ENCODE peak calls at places on chromosomes 3 and 15, in eight cellular contexts. M is ELF-1, Q is LoVo, U is anterior cingulate cortex, D is AG04449, Z is NCI-H1105, H is A172, E is EH. J is an unnamed sample.
A peak's percentile ranks its signal among the peaks of the same experiment; 100 is the strongest.

GRCh38 chr3:16140116-16140893 is 34.2 kb upstream of the GALNT15 start:
- DNase-seq in M (no peak), Q (no peak), U (no peak), D (peak; percentile 42), Z (no peak), H (peak; percentile 62), E (peak; percentile 78), J (peak; percentile 52)

GRCh38 chr3:118501152-118501551 is 533.5 kb downstream of the IGSF11 start:
- DNase-seq in M (peak; percentile 33), Q (no peak), U (peak; percentile 3), D (no peak), Z (peak; percentile 86), H (peak; percentile 62), E (no peak), J (no peak)

GRCh38 chr3:36906504-36907149 is 38.2 kb downstream of the TRANK1 start:
- DNase-seq in M (no peak), Q (no peak), U (no peak), D (no peak), Z (no peak), H (no peak), E (no peak), J (peak; percentile 53)

GRCh38 chr15:70318594-70318993 is 220.9 kb upstream of the TLE3 start:
- DNase-seq in M (no peak), Q (no peak), U (no peak), D (no peak), Z (no peak), H (no peak), E (peak; percentile 45), J (peak; percentile 29)

GRCh38 chr15:83739629-83740028 is 85.7 kb downstream of the ADAMTSL3 start:
- DNase-seq in M (no peak), Q (no peak), U (no peak), D (no peak), Z (no peak), H (no peak), E (no peak), J (no peak)

GRCh38 chr3:16236856-16237393 is 27.8 kb downstream of the DPH3 start:
- DNase-seq in M (no peak), Q (no peak), U (no peak), D (no peak), Z (no peak), H (no peak), E (no peak), J (no peak)

GRCh38 chr15:82663186-82663600 is 16.0 kb upstream of the CPEB1 start:
- DNase-seq in M (peak; percentile 84), Q (peak; percentile 71), U (no peak), D (no peak), Z (no peak), H (peak; percentile 47), E (peak; percentile 63), J (no peak)

GRCh38 chr15:84400017-84400740 is 164.6 kb downstream of the GOLGA6L4 start:
- DNase-seq in M (no peak), Q (no peak), U (no peak), D (no peak), Z (no peak), H (no peak), E (no peak), J (no peak)

GRCh38 chr3:39727415-39727814 is 82.0 kb upstream of the MYRIP start:
- DNase-seq in M (no peak), Q (no peak), U (no peak), D (no peak), Z (no peak), H (no peak), E (no peak), J (no peak)

GRCh38 chr3:43894176-43895049 is 203.7 kb downstream of the ABHD5 start:
- DNase-seq in M (peak; percentile 89), Q (peak; percentile 3), U (peak; percentile 29), D (no peak), Z (no peak), H (no peak), E (peak; percentile 61), J (peak; percentile 41)

GRCh38 chr3:133712017-133712416 is 34.2 kb upstream of the TF start:
- DNase-seq in M (no peak), Q (no peak), U (no peak), D (no peak), Z (no peak), H (no peak), E (no peak), J (no peak)

GRCh38 chr3:172698650-172699049 is 12.2 kb downstream of the NCEH1 start:
- DNase-seq in M (no peak), Q (no peak), U (no peak), D (no peak), Z (no peak), H (no peak), E (no peak), J (no peak)

GRCh38 chr3:192260611-192261010 is 466.7 kb downstream of the FGF12 start:
- DNase-seq in M (no peak), Q (no peak), U (no peak), D (no peak), Z (no peak), H (no peak), E (no peak), J (no peak)

GRCh38 chr15:64773606-64774555 is 1.5 kb downstream of the RBPMS2 start:
- DNase-seq in M (peak; percentile 56), Q (no peak), U (no peak), D (no peak), Z (no peak), H (no peak), E (no peak), J (no peak)

GRCh38 chr15:38828031-38828532 is 263.5 kb upstream of the RASGRP1 start:
- DNase-seq in M (no peak), Q (no peak), U (no peak), D (no peak), Z (no peak), H (no peak), E (peak; percentile 81), J (peak; percentile 61)

GRCh38 chr3:54304867-54305266 is 182.5 kb downstream of the CACNA2D3 start:
- DNase-seq in M (no peak), Q (no peak), U (no peak), D (no peak), Z (no peak), H (no peak), E (no peak), J (no peak)

GRCh38 chr3:159727506-159727905 is 261.1 kb upstream of the IL12A start:
- DNase-seq in M (no peak), Q (no peak), U (no peak), D (no peak), Z (no peak), H (no peak), E (no peak), J (no peak)

GRCh38 chr15:70435369-70435768 is 328.0 kb downstream of the UACA start:
- DNase-seq in M (peak; percentile 49), Q (no peak), U (no peak), D (no peak), Z (no peak), H (no peak), E (no peak), J (no peak)

GRCh38 chr15:64807751-64808222 is 17.7 kb downstream of the PIF1 start:
- DNase-seq in M (peak; percentile 51), Q (no peak), U (no peak), D (no peak), Z (no peak), H (no peak), E (no peak), J (no peak)

GRCh38 chr3:25713316-25713967 is 48.7 kb upstream of the TOP2B start:
- DNase-seq in M (peak; percentile 4), Q (no peak), U (no peak), D (no peak), Z (no peak), H (no peak), E (peak; percentile 7), J (no peak)

GRCh38 chr3:25831578-25831977 is 41.7 kb downstream of the OXSM start:
- DNase-seq in M (peak; percentile 14), Q (no peak), U (no peak), D (no peak), Z (no peak), H (peak; percentile 46), E (peak; percentile 46), J (peak; percentile 38)

GRCh38 chr15:69346112-69346511 is 47.4 kb downstream of the PAQR5 start:
- DNase-seq in M (no peak), Q (no peak), U (no peak), D (no peak), Z (no peak), H (no peak), E (peak; percentile 71), J (peak; percentile 9)

GRCh38 chr3:63940389-63940757 is 28.2 kb upstream of the SCAANT1 start:
- DNase-seq in M (no peak), Q (no peak), U (no peak), D (no peak), Z (no peak), H (peak; percentile 32), E (peak; percentile 58), J (peak; percentile 9)

GRCh38 chr3:134965849-134966248 is 170.8 kb downstream of the EPHB1 start:
- DNase-seq in M (no peak), Q (no peak), U (peak; percentile 2), D (no peak), Z (no peak), H (no peak), E (no peak), J (no peak)

GRCh38 chr15:45635191-45635638 is 386 bp downstream of the SQOR start:
- DNase-seq in M (no peak), Q (peak; percentile 76), U (no peak), D (no peak), Z (no peak), H (peak; percentile 25), E (peak; percentile 37), J (no peak)

GRCh38 chr3:129065727-129066087 is 5.1 kb downstream of the GP9 start:
- DNase-seq in M (no peak), Q (no peak), U (no peak), D (no peak), Z (no peak), H (no peak), E (no peak), J (no peak)

GRCh38 chr3:39989746-39990145 is 180.3 kb downstream of the MYRIP start:
- DNase-seq in M (no peak), Q (no peak), U (no peak), D (no peak), Z (no peak), H (no peak), E (no peak), J (no peak)

GRCh38 chr3:140529096-140529495 is 148.8 kb upstream of the TRIM42 start:
- DNase-seq in M (peak; percentile 77), Q (peak; percentile 37), U (no peak), D (no peak), Z (no peak), H (peak; percentile 98), E (peak; percentile 33), J (peak; percentile 88)

GRCh38 chr3:63037116-63037515 is 161.9 kb upstream of the CADPS start:
- DNase-seq in M (no peak), Q (no peak), U (no peak), D (no peak), Z (no peak), H (no peak), E (no peak), J (no peak)

GRCh38 chr3:59451041-59451763 is 401.4 kb upstream of the CFAP20DC start:
- DNase-seq in M (no peak), Q (no peak), U (no peak), D (no peak), Z (no peak), H (peak; percentile 53), E (no peak), J (no peak)

GRCh38 chr3:134004841-134005240 is 24.9 kb downstream of the SLCO2A1 start:
- DNase-seq in M (no peak), Q (no peak), U (no peak), D (no peak), Z (no peak), H (peak; percentile 36), E (no peak), J (no peak)

J was measured in brain microvascular endothelial cell.